ENCODE peak calls at places on chromosome 11, in four cellular contexts. One of them, this sample, is unnamed.

GRCh38 chr11:2587976-2588748 is 111.6 kb downstream of the KCNQ1OT1 start:
- DNase-seq in Caco-2: no peak
- DNase-seq in uterus: no peak
- DNase-seq in Karpas-422: no peak
- DNase-seq in this sample: no peak

GRCh38 chr11:111303476-111303875 is 5.1 kb downstream of the POU2AF3 start:
- DNase-seq in uterus: no peak
- DNase-seq in Karpas-422: peak
- DNase-seq in Caco-2: peak
- DNase-seq in this sample: no peak

GRCh38 chr11:104164028-104164520 is at the start of gene PDGFD:
- DNase-seq in Karpas-422: peak
- DNase-seq in uterus: peak
- DNase-seq in Caco-2: no peak
- DNase-seq in this sample: peak

GRCh38 chr11:45485070-45485716 is 180.2 kb downstream of the CHST1 start:
- DNase-seq in Caco-2: no peak
- DNase-seq in Karpas-422: no peak
- DNase-seq in uterus: no peak
- DNase-seq in this sample: no peak

GRCh38 chr11:17972987-17973386 is 39.9 kb downstream of the SERGEF start:
- DNase-seq in Karpas-422: peak
- DNase-seq in Caco-2: peak
- DNase-seq in uterus: peak
- DNase-seq in this sample: no peak

GRCh38 chr11:47305734-47306483 is 36.0 kb downstream of the MADD start:
- DNase-seq in uterus: no peak
- DNase-seq in Caco-2: no peak
- DNase-seq in Karpas-422: no peak
- DNase-seq in this sample: no peak

GRCh38 chr11:86938203-86938899 is 16.8 kb downstream of the FZD4 start:
- DNase-seq in uterus: no peak
- DNase-seq in Caco-2: no peak
- DNase-seq in Karpas-422: no peak
- DNase-seq in this sample: no peak

GRCh38 chr11:17607083-17607429 is 60.0 kb downstream of the OTOG start:
- DNase-seq in uterus: no peak
- DNase-seq in Karpas-422: no peak
- DNase-seq in Caco-2: no peak
- DNase-seq in this sample: peak

GRCh38 chr11:59574467-59574866 is 41.1 kb downstream of the OSBP start:
- DNase-seq in Karpas-422: no peak
- DNase-seq in Caco-2: no peak
- DNase-seq in uterus: no peak
- DNase-seq in this sample: no peak

GRCh38 chr11:100890779-100891178 is 203.7 kb downstream of the ARHGAP42 start:
- DNase-seq in uterus: no peak
- DNase-seq in Karpas-422: no peak
- DNase-seq in Caco-2: no peak
- DNase-seq in this sample: no peak

GRCh38 chr11:118606157-118606843 is 1.1 kb upstream of the PHLDB1 start:
- DNase-seq in uterus: no peak
- DNase-seq in Caco-2: no peak
- DNase-seq in Karpas-422: no peak
- DNase-seq in this sample: peak

GRCh38 chr11:86954288-86955110 is 696 bp downstream of the FZD4 start:
- DNase-seq in Caco-2: peak
- DNase-seq in uterus: peak
- DNase-seq in Karpas-422: no peak
- DNase-seq in this sample: peak

GRCh38 chr11:69840371-69841169 is 21.4 kb upstream of the FGF3 start:
- DNase-seq in Caco-2: no peak
- DNase-seq in uterus: no peak
- DNase-seq in Karpas-422: no peak
- DNase-seq in this sample: no peak

GRCh38 chr11:67441731-67442401 is 1.4 kb downstream of the CORO1B start:
- DNase-seq in uterus: no peak
- DNase-seq in Karpas-422: peak
- DNase-seq in Caco-2: no peak
- DNase-seq in this sample: no peak

GRCh38 chr11:118763038-118763437 is 27.9 kb downstream of the DDX6 start:
- DNase-seq in Karpas-422: no peak
- DNase-seq in uterus: no peak
- DNase-seq in Caco-2: no peak
- DNase-seq in this sample: no peak

GRCh38 chr11:2315395-2316168 is 13.8 kb downstream of the TSPAN32 start:
- DNase-seq in Karpas-422: no peak
- DNase-seq in uterus: peak
- DNase-seq in Caco-2: no peak
- DNase-seq in this sample: no peak

GRCh38 chr11:46238078-46238966 is 39.1 kb upstream of the CREB3L1 start:
- DNase-seq in Karpas-422: no peak
- DNase-seq in Caco-2: peak
- DNase-seq in uterus: peak
- DNase-seq in this sample: peak

GRCh38 chr11:66154109-66154508 is 84.0 kb downstream of the PACS1 start:
- DNase-seq in Karpas-422: no peak
- DNase-seq in Caco-2: no peak
- DNase-seq in uterus: no peak
- DNase-seq in this sample: no peak

GRCh38 chr11:11979487-11980117 is 28.8 kb downstream of the DKK3 start:
- DNase-seq in Karpas-422: no peak
- DNase-seq in uterus: peak
- DNase-seq in Caco-2: no peak
- DNase-seq in this sample: peak

GRCh38 chr11:65637794-65638317 is at the start of gene SIPA1:
- DNase-seq in uterus: peak
- DNase-seq in Karpas-422: peak
- DNase-seq in Caco-2: peak
- DNase-seq in this sample: peak

GRCh38 chr11:132556316-132556715 is 976.0 kb downstream of the OPCML start:
- DNase-seq in uterus: no peak
- DNase-seq in Caco-2: no peak
- DNase-seq in Karpas-422: no peak
- DNase-seq in this sample: no peak

GRCh38 chr11:75474878-75475766 is 42.1 kb upstream of the KLHL35 start:
- DNase-seq in uterus: peak
- DNase-seq in Caco-2: peak
- DNase-seq in Karpas-422: peak
- DNase-seq in this sample: no peak

GRCh38 chr11:116065519-116065918 is 561.3 kb upstream of the CADM1 start:
- DNase-seq in Karpas-422: no peak
- DNase-seq in uterus: no peak
- DNase-seq in Caco-2: no peak
- DNase-seq in this sample: peak

DNA sequence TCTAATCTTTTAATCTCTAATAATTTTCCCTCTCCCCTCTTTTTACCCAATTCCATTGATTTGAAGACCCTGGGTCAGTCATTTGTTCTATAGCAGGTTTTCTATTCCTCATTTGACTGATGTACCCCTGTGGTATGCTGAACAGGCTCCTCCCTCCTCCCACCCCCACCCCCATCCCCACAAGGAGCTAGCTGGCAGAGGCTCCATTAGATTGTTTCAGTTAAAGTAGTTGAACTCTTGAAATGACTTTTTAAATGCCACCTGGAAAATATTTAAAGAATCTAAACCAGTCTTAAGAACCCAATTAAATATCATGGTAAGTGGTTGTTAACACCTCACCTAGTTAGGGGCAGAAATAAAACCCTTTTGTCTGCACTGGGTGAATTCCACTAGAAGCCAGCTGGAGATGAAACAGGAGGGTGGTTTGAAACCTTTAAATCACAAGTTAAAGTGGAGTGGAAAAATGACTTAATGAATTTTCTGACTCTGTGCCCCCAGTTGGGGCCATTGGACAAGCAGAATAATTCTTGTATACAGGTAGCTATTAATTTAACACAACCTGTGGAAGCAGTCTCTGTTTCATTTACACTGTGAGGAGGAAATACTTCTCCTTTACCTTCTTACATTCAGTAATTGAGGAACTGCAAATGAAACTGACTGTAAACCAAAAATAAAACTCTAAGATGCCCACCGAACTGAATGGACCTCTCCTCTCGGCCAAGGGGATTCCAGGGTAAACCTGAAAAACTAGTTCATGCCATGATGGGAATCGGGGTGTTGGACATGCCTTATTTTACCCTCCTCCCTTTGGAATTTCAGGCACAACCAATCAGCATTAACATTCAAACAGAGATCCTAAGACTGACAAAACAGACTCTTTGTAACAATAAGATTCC is 30.7 kb downstream of the PRR5L start:
- DNase-seq in uterus: no peak
- DNase-seq in Caco-2: no peak
- DNase-seq in Karpas-422: no peak
- DNase-seq in this sample: no peak
- H3K4me3 ChIP-seq in uterus: no peak
- H3K4me3 ChIP-seq in Caco-2: no peak
- H3K4me3 ChIP-seq in Karpas-422: no peak
- H3K4me3 ChIP-seq in this sample: no peak

DNA sequence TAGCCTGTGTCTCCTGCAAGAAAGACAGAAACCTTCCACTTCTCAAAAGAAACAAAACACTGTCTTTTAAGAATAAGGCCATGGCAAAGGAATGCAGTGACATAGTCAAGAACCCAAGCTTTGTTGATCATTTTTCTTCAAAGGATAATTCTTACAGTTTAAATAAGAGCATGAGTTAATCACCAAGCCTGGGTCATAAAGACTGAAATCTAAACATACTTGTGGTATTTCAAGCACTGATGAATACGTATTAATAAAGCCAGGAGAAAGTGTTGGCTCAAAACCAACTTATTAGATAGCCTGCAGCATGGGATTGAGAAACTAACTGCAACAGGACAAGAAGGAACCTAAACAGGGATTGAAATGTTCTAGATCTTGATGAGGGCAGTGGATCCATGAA is 143.3 kb upstream of the MTNR1B start:
- DNase-seq in Caco-2: no peak
- DNase-seq in Karpas-422: no peak
- DNase-seq in uterus: no peak
- DNase-seq in this sample: no peak
- H3K4me3 ChIP-seq in Caco-2: no peak
- H3K4me3 ChIP-seq in Karpas-422: no peak
- H3K4me3 ChIP-seq in uterus: no peak
- H3K4me3 ChIP-seq in this sample: no peak

DNA sequence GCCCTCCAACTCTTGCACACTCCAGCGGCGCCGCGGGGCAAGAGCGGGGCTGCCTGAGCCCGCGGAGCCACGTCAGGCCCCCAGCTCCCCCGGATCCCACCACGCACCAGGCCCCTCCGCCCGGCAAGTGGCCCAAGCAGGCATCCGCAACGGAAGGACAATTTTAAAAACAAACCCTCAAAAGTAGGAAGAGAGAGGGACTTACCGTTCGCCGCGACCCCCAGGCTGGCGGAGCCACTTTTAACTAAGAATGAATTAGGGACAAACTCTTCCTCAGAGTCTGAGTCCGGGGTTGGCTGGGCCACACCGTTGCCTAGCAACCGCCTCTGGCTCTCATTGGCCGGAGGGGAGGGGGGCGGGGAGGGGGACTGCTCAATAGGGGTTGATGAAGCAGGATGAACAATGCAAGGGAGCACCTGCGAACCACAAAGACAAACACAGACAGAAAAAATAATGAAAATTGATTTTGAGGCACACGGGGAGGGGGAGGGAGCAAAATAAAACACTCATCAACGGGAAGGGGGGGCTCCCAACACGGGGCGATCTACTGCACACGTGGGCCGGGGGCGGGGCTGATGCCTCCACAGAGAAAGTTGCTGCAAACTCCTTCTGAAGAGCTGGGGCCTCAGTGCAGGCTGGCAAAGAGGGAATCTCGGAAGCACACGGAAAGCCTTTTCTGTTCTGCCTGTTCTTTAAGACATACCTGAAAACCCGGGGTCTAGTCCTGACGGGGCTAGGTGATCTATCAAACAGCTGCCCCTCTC is 387.5 kb upstream of the NARS2 start:
- DNase-seq in Karpas-422: no peak
- DNase-seq in Caco-2: no peak
- DNase-seq in uterus: peak
- DNase-seq in this sample: no peak
- H3K4me3 ChIP-seq in Karpas-422: no peak
- H3K4me3 ChIP-seq in Caco-2: no peak
- H3K4me3 ChIP-seq in uterus: no peak
- H3K4me3 ChIP-seq in this sample: no peak

GRCh38 chr11:131370090-131370751 is at the start of gene NTM:
- DNase-seq in Caco-2: no peak
- DNase-seq in uterus: no peak
- DNase-seq in Karpas-422: no peak
- DNase-seq in this sample: peak

GRCh38 chr11:131371791-131372104 is 1.3 kb downstream of the NTM start:
- DNase-seq in Caco-2: no peak
- DNase-seq in uterus: no peak
- DNase-seq in Karpas-422: no peak
- DNase-seq in this sample: no peak

GRCh38 chr11:131372243-131372930 is 2.0 kb downstream of the NTM start:
- DNase-seq in Karpas-422: no peak
- DNase-seq in Caco-2: no peak
- DNase-seq in uterus: no peak
- DNase-seq in this sample: no peak

GRCh38 chr11:131373326-131373725 is 2.9 kb downstream of the NTM start:
- DNase-seq in Caco-2: no peak
- DNase-seq in uterus: no peak
- DNase-seq in Karpas-422: no peak
- DNase-seq in this sample: no peak

GRCh38 chr11:131370901-131371790 is 731 bp downstream of the NTM start:
- DNase-seq in uterus: no peak
- DNase-seq in Caco-2: no peak
- DNase-seq in Karpas-422: no peak
- DNase-seq in this sample: no peak
- H3K4me3 ChIP-seq in uterus: no peak
- H3K4me3 ChIP-seq in Caco-2: no peak
- H3K4me3 ChIP-seq in Karpas-422: no peak
- H3K4me3 ChIP-seq in this sample: no peak

This sample was measured in lower leg skin.